ENCODE peak calls at places on chromosomes 12 and 14, in eight cellular contexts. A is non-pigmented ciliary epithelial cell; E is nucleus accumbens; V is HCEC 1CT; U is WTC11; Y is amygdala; Z is activated CD4-positive, alpha-beta T cell treated with anti-CD3 and anti-CD28 coated beads, Interleukin-2, amount 50 U/mL, for 48 hours; L is cardiac muscle cell. N is an unnamed sample.

GRCh38 chr12:54701940-54702592 is 53.9 kb upstream of the DCD start:
- DNase-seq in E (no peak), L (peak; percentile 65), V (peak; percentile 35), U (no peak), A (peak; percentile 8), Y (no peak), Z (no peak), N (peak; percentile 51)

GRCh38 chr12:107344035-107344808 is 250.9 kb upstream of the CRY1 start:
- DNase-seq in L (no peak), E (no peak), V (no peak), A (peak; percentile 78), Y (no peak), U (no peak), Z (no peak), N (no peak)

GRCh38 chr12:95114766-95115450 is 41.5 kb upstream of the NR2C1 start:
- DNase-seq in L (peak; percentile 13), Z (no peak), U (no peak), E (no peak), A (no peak), V (peak; percentile 40), Y (no peak), N (no peak)

GRCh38 chr12:92362785-92363184 is 217.1 kb upstream of the BTG1 start:
- DNase-seq in A (no peak), L (no peak), Z (no peak), Y (no peak), V (no peak), E (no peak), U (no peak), N (peak; percentile 88)

GRCh38 chr12:26017484-26018211 is 59.2 kb downstream of the RASSF8 start:
- DNase-seq in E (no peak), Z (no peak), A (no peak), U (peak; percentile 41), Y (no peak), V (peak; percentile 41), L (peak; percentile 53), N (peak; percentile 51)

GRCh38 chr14:94048676-94049624 is 22.8 kb downstream of the OTUB2 start:
- DNase-seq in Z (no peak), U (no peak), A (no peak), E (no peak), V (no peak), L (no peak), Y (no peak), N (no peak)

GRCh38 chr14:75340921-75341320 is 62.3 kb downstream of the FOS start:
- DNase-seq in V (no peak), L (peak; percentile 80), U (no peak), Y (peak; percentile 8), A (no peak), E (peak; percentile 9), Z (no peak), N (no peak)

GRCh38 chr12:1013618-1014489 is 22.8 kb downstream of the ERC1 start:
- DNase-seq in Z (no peak), U (no peak), Y (no peak), V (peak; percentile 81), A (peak; percentile 55), E (no peak), L (peak; percentile 71), N (no peak)

GRCh38 chr12:49825971-49826421 is 2.2 kb downstream of the NCKAP5L start:
- DNase-seq in U (no peak), Y (no peak), Z (no peak), L (peak; percentile 59), A (no peak), E (no peak), V (peak; percentile 34), N (no peak)

GRCh38 chr14:68628605-68629310 is 164.1 kb downstream of the ZFP36L1 start:
- DNase-seq in U (peak; percentile 39), Z (peak; percentile 19), A (no peak), Y (no peak), L (no peak), E (no peak), V (no peak), N (peak; percentile 84)

GRCh38 chr14:30813182-30813581 is 61.2 kb upstream of the COCH start:
- DNase-seq in Y (no peak), U (no peak), A (no peak), V (no peak), L (no peak), E (no peak), Z (no peak), N (no peak)

N was measured in NCI-H526.